ENCODE peak calls at places on chromosomes 3 and 15, in four cellular contexts. D is A549, C is tibial nerve, M is transverse colon. T is an unnamed sample.

GRCh38 chr3:178325330-178325729 is 210.9 kb upstream of the KCNMB2 start:
- DNase-seq in D (peak), C (no peak), M (no peak), T (no peak)

GRCh38 chr15:64809649-64810498 is 15.6 kb downstream of the PIF1 start:
- DNase-seq in D (peak), C (peak), M (peak), T (peak)

GRCh38 chr15:90212221-90213079 is 11.3 kb downstream of the SEMA4B start:
- DNase-seq in D (no peak), C (no peak), M (peak), T (no peak)

GRCh38 chr3:105837143-105837740 is 31.6 kb downstream of the CBLB start:
- DNase-seq in D (no peak), C (no peak), M (no peak), T (no peak)

GRCh38 chr3:121529308-121529707 is 16.5 kb downstream of the POLQ start:
- DNase-seq in D (peak), C (no peak), M (no peak), T (no peak)

GRCh38 chr3:108127301-108127988 is 36.6 kb upstream of the CD47 start:
- DNase-seq in D (no peak), C (no peak), M (peak), T (no peak)

GRCh38 chr3:184078851-184079250 is 18.0 kb upstream of the HTR3E start:
- DNase-seq in D (no peak), C (no peak), M (no peak), T (no peak)

GRCh38 chr3:141386080-141386594 is 17.8 kb downstream of the ZBTB38 start:
- DNase-seq in D (no peak), C (no peak), M (no peak), T (no peak)

GRCh38 chr3:179726075-179726742 is 73.4 kb downstream of the USP13 start:
- DNase-seq in D (no peak), C (no peak), M (no peak), T (no peak)

GRCh38 chr3:194003128-194004057 is 132.6 kb upstream of the HES1 start:
- DNase-seq in D (peak), C (peak), M (peak), T (peak)

GRCh38 chr3:127697531-127698240 is 24.9 kb downstream of the ABTB1 start:
- DNase-seq in D (peak), C (peak), M (peak), T (peak)

DNA sequence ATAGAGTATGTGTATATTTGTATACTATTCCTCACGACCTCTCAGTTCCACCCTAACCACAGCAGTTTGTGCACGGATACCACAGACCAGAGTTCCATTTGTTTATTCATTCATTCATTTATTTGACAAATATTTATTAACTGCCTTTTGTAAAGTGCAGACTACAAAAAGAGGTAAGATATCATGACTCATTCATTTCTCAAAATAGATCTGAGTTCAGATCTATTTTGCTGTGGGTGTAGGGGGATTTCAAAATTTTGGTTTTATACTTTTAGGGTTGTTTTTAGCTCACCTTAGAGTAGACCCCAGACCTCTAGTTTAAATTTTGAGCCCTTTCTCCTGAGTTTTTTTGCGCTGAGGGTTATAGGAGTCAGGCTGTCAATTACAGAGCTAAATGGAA is 76.1 kb upstream of the LRRFIP2 start:
- DNase-seq in D (no peak), C (no peak), M (no peak), T (no peak)
- TF ChIP-seq EP300 in D (no peak), C (no peak), M (no peak), T (no peak)

GRCh38 chr15:41502787-41503668 is 9.4 kb downstream of the ITPKA start:
- DNase-seq in D (no peak), C (no peak), M (no peak), T (no peak)
- TF ChIP-seq POLR2A in D (no peak), C (no peak), M (no peak), T (no peak)

DNA sequence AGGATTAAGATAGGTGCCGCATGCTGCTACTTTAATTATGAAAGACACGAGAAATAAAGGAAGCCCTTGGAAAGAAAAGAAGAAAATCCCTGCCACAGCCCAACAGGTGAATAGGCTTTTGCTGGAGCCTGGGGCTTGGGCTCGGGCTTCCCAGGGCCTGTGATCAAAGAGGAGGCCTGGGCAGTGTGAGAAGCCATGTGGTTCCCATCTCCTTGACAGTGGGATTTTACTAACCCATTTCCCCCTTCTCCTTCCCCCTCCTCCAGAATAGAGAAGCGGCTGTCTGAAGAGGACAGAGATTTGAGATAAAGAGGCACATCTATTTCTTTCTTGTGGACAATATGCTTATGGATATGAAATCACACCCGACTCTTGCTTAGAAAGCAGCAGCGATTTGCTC is 369.1 kb downstream of the MCTP2 start:
- DNase-seq in D (no peak), C (no peak), M (no peak), T (no peak)
- TF ChIP-seq EP300 in D (no peak), C (no peak), M (no peak), T (no peak)

GRCh38 chr15:34337557-34338306 is at the start of gene SLC12A6:
- DNase-seq in D (peak), C (peak), M (peak), T (peak)

GRCh38 chr15:34336333-34336732 is 1.2 kb downstream of the SLC12A6 start:
- DNase-seq in D (no peak), C (no peak), M (peak), T (no peak)

GRCh38 chr15:34335176-34335575 is 2.4 kb downstream of the SLC12A6 start:
- DNase-seq in D (no peak), C (no peak), M (no peak), T (no peak)

GRCh38 chr15:34338347-34338746 is 766 bp upstream of the SLC12A6 start:
- DNase-seq in D (no peak), C (no peak), M (no peak), T (no peak)

GRCh38 chr15:34336947-34337556 is 529 bp downstream of the SLC12A6 start:
- DNase-seq in D (no peak), C (no peak), M (peak), T (peak)
- TF ChIP-seq POLR2A in D (no peak), C (no peak), M (no peak), T (no peak)

GRCh38 chr3:68403741-68404140 is 528.6 kb downstream of the TAFA4 start:
- DNase-seq in D (no peak), C (no peak), M (no peak), T (no peak)
- TF ChIP-seq EP300 in D (no peak), C (no peak), M (no peak), T (no peak)

GRCh38 chr3:133573629-133574194 is at the start of gene CDV3:
- DNase-seq in D (no peak), C (peak), M (no peak), T (no peak)

GRCh38 chr3:133574260-133574881 is 885 bp downstream of the CDV3 start:
- DNase-seq in D (peak), C (peak), M (peak), T (peak)

GRCh38 chr3:133575121-133575520 is 1.6 kb downstream of the CDV3 start:
- DNase-seq in D (no peak), C (no peak), M (no peak), T (no peak)

GRCh38 chr3:133572158-133573053 is 1.1 kb upstream of the CDV3 start:
- DNase-seq in D (peak), C (no peak), M (peak), T (no peak)

GRCh38 chr3:133573054-133573628 is 345 bp upstream of the CDV3 start:
- DNase-seq in D (peak), C (peak), M (peak), T (peak)
- TF ChIP-seq POLR2A in D (peak), C (peak), M (peak), T (no peak)

GRCh38 chr15:79878078-79878705 is 18.6 kb downstream of the MTHFS start:
- DNase-seq in D (peak), C (no peak), M (no peak), T (no peak)
- TF ChIP-seq EP300 in D (no peak), C (no peak), M (no peak), T (no peak)

DNA sequence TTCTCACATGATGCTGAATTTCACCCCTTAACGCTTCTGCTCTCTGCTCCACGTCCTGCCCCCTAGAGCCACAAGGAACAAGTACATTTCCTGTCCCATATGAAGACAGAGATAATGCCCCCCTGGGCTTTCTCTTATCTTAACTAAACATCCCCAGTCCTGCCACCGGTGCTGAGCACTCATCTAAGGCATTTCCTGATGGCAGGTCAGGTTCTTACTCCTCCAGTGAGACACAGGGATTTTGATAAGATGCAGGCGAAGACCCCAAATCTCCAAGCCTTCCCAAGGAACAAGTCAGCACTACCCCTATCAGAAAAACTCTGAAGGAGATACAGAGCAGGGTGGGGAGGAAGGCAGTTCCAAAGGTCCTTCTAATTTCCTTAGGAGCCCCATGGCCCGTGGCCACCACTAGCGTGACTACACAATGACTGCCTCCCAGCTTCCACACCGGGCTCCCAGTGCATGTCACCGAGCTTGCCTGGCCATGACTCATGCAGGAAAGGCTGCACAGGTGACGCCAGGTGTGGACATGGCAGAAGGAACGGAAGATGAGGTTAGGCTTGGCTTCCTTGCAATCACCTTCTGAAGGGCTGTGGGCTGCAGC is 152.9 kb downstream of the XXYLT1 start:
- DNase-seq in D (no peak), C (no peak), M (peak), T (no peak)
- TF ChIP-seq POLR2A in D (no peak), C (no peak), M (no peak), T (no peak)

DNA sequence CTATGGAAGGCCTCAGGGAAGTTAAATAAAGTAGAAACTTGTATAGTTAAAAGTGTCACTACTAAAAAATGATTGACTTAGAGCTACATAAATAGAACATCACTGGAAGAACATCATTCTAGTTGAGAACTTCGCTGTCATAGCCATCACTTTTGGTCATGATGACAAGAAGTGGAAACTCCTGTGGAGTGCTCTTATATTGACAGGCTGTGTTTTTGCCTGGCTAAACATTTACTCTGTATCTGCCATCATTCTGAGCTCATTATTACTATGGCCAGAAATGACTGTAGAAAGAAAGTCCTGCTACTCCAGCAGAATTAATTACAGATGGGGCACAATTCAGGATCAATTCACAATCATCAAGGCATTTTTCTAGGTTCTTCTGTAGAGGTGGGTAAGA is 165.1 kb upstream of the GOLIM4 start:
- DNase-seq in D (no peak), C (no peak), M (no peak), T (no peak)
- TF ChIP-seq EP300 in D (no peak), C (no peak), M (no peak), T (no peak)

GRCh38 chr3:104596054-104596453 is 770.7 kb upstream of the ALCAM start:
- DNase-seq in D (no peak), C (no peak), M (no peak), T (no peak)

GRCh38 chr3:104596551-104596950 is 770.2 kb upstream of the ALCAM start:
- DNase-seq in D (peak), C (peak), M (no peak), T (no peak)

GRCh38 chr3:104598848-104599501 is 767.7 kb upstream of the ALCAM start:
- DNase-seq in D (peak), C (no peak), M (no peak), T (no peak)

DNA sequence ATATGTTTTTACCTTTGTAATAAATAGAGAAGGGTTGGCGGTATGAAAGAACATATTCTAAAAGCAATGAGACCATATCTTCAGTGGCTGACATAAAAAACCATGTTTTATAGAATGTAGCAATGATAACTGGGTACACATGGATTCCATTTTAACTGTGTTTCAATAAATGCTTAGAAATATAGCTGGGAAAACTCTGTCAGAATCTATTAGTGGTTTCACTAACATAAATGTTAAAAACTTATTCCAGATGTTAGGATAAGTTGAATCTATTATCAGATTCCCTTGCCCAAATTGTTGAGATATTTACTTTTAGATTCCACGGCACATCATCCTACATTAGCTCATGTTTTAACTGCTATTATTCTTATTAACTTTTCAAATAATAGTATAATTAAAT is 772.2 kb upstream of the ALCAM start:
- DNase-seq in D (no peak), C (no peak), M (no peak), T (no peak)
- TF ChIP-seq POLR2A in D (no peak), C (no peak), M (no peak), T (no peak)